ENCODE peak calls at places on chromosomes 3 and 15, in four cellular contexts. K is HL-60, C is GM12878, S is K562. P is an unnamed sample.

GRCh38 chr3:134189848-134190247 is 60.8 kb downstream of the RYK start:
- DNase-seq in S (no peak), C (no peak), K (no peak), P (no peak)

GRCh38 chr15:93144477-93145270 is 55.7 kb upstream of the RGMA start:
- DNase-seq in S (no peak), C (no peak), K (no peak), P (no peak)

GRCh38 chr3:183378008-183378407 is 50.4 kb downstream of the MCF2L2 start:
- DNase-seq in K (no peak), C (no peak), S (no peak), P (no peak)

GRCh38 chr3:125186800-125187598 is 25.5 kb downstream of the SLC12A8 start:
- DNase-seq in S (no peak), C (no peak), K (no peak), P (no peak)

GRCh38 chr3:170725285-170725731 is 139.4 kb upstream of the SLC7A14 start:
- DNase-seq in K (no peak), C (no peak), S (no peak), P (no peak)

GRCh38 chr15:77030042-77030927 is 35.4 kb downstream of the PSTPIP1 start:
- DNase-seq in S (peak), K (no peak), C (no peak), P (peak)

GRCh38 chr15:69760263-69760855 is 307.7 kb downstream of the RPLP1 start:
- DNase-seq in S (no peak), C (no peak), K (peak), P (no peak)

GRCh38 chr3:141266797-141267555 is 35.4 kb downstream of the PXYLP1 start:
- DNase-seq in C (no peak), S (no peak), K (no peak), P (peak)

GRCh38 chr3:9088431-9089353 is 125.4 kb upstream of the RAD18 start:
- DNase-seq in C (no peak), K (no peak), S (no peak), P (no peak)

GRCh38 chr3:24640330-24640877 is 145.8 kb upstream of the THRB start:
- DNase-seq in K (no peak), C (no peak), S (no peak), P (no peak)

GRCh38 chr3:25679642-25680302 is 15.1 kb upstream of the TOP2B start:
- DNase-seq in K (no peak), S (no peak), C (no peak), P (no peak)

GRCh38 chr3:114867828-114868498 is 279.1 kb downstream of the ZBTB20 start:
- DNase-seq in K (no peak), C (no peak), S (no peak), P (no peak)

GRCh38 chr3:135924506-135924905 is 41.0 kb upstream of the PPP2R3A start:
- DNase-seq in C (no peak), K (no peak), S (no peak), P (no peak)

GRCh38 chr3:146421814-146422748 is 47.3 kb downstream of the PLSCR2 start:
- DNase-seq in C (no peak), K (no peak), S (no peak), P (no peak)

GRCh38 chr3:186849392-186849975 is 7.0 kb downstream of the ADIPOQ start:
- DNase-seq in S (no peak), K (no peak), C (peak), P (no peak)

GRCh38 chr3:188788621-188789081 is 383.1 kb upstream of the TPRG1 start:
- DNase-seq in K (peak), S (no peak), C (no peak), P (no peak)

GRCh38 chr3:119817964-119818363 is 36.1 kb downstream of the NR1I2 start:
- DNase-seq in S (no peak), K (no peak), C (no peak), P (no peak)

GRCh38 chr15:65960586-65960985 is 91.3 kb downstream of the RAB11A start:
- DNase-seq in C (no peak), K (no peak), S (no peak), P (no peak)

GRCh38 chr3:128273841-128274573 is 120.7 kb downstream of the EEFSEC start:
- DNase-seq in K (no peak), S (no peak), C (no peak), P (no peak)

GRCh38 chr3:32963871-32964270 is 12.4 kb downstream of the CCR4 start:
- DNase-seq in K (no peak), C (no peak), S (no peak), P (no peak)

GRCh38 chr3:32960404-32961160 is 9.1 kb downstream of the CCR4 start:
- DNase-seq in S (no peak), K (no peak), C (no peak), P (no peak)

GRCh38 chr3:32958509-32958908 is 7.1 kb downstream of the CCR4 start:
- DNase-seq in K (no peak), S (no peak), C (no peak), P (no peak)

GRCh38 chr3:32959370-32959769 is 7.9 kb downstream of the CCR4 start:
- DNase-seq in S (no peak), K (no peak), C (no peak), P (no peak)

DNA sequence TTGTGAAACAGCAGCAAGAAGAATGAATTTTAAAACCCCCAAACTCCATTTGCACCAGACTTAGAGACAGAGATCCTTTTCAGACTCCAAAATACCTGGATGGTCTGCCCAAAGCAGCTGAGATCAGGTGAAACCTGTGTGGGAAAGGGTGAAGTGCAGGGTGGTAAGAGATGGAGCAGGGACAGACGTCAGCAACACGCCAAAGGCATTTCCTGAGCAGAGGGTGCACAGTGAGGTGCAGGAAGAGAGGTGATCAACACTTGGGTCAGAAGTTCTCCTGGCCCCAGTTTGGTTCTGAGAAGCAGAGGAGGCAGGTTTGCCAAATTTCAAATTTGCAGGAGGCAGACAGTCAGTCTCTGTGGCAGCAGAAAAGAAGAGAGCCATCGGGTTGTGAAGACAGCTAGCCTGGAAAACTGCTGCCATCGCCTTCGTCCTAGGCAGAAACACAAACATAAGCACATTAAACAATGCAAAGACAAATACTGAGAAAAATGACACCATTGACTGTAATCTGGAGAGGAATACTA is 9.8 kb downstream of the CCR4 start:
- DNase-seq in S (no peak), C (no peak), K (no peak), P (no peak)
- TF ChIP-seq SPI1 in S (no peak), C (no peak), K (no peak), P (no peak)

GRCh38 chr3:160671231-160671630 is 5.7 kb upstream of the ARL14 start:
- DNase-seq in S (no peak), C (peak), K (no peak), P (no peak)

GRCh38 chr3:160668454-160668853 is 8.5 kb upstream of the ARL14 start:
- DNase-seq in S (no peak), K (no peak), C (no peak), P (no peak)

GRCh38 chr3:160665784-160666526 is 11.0 kb upstream of the ARL14 start:
- DNase-seq in K (no peak), C (peak), S (no peak), P (no peak)

GRCh38 chr3:160665231-160665630 is 11.7 kb upstream of the ARL14 start:
- DNase-seq in K (no peak), S (no peak), C (no peak), P (no peak)

GRCh38 chr3:160667452-160667851 is 9.5 kb upstream of the ARL14 start:
- DNase-seq in S (no peak), K (no peak), C (no peak), P (no peak)
- TF ChIP-seq SPI1 in S (no peak), K (no peak), C (no peak), P (no peak)

GRCh38 chr3:130539005-130539404 is 22.0 kb downstream of the COL6A6 start:
- DNase-seq in K (peak), S (peak), C (no peak), P (peak)
- TF ChIP-seq SPI1 in K (no peak), S (no peak), C (no peak), P (no peak)

DNA sequence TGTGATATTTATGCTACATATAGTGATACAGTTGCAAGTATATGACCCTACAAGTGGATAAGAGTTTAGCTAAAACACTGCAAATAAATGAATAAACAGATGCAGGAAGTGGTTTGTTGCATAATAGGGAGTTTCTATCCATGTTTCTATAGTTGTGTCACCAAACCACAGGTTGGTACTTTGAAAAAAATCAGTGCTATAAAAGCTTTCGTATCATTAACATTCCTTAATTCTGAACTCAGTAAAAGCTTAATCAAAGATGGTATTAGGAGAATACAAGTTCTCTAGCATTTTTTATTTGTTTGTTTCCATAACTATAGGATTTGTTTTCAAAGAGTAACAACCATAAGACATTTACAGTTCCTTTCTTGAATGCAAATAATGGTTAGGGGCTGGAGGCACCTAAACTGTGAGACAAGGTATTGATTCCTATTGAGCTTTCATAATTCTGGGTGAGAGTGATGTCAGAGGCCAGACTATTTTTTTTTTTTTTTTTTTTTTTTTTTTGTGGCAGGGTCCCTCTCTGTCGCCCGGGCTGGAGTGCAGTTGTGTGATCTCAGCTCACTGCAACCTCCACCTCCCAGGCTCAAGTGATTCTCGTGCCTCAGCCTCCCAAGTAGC is 29.6 kb downstream of the CPOX start:
- DNase-seq in K (no peak), C (no peak), S (no peak), P (no peak)
- TF ChIP-seq SPI1 in K (no peak), C (peak), S (no peak), P (peak)

GRCh38 chr15:83057002-83057401 is 10.1 kb downstream of the BTBD1 start:
- DNase-seq in S (no peak), C (no peak), K (no peak), P (no peak)
- TF ChIP-seq SPI1 in S (no peak), C (no peak), K (no peak), P (no peak)

P was measured in GM12891.